ENCODE peak calls at places on chromosomes 3 and 15, in four cellular contexts. E, V, Z and T are unnamed samples.

GRCh38 chr3:96483781-96484180 is 330.6 kb upstream of the EPHA6 start:
- DNase-seq in E (no peak), V (no peak), Z (no peak), T (no peak)

GRCh38 chr15:29612701-29613100 is 209.6 kb downstream of the TJP1 start:
- DNase-seq in E (no peak), V (peak; percentile 41), Z (peak; percentile 28), T (no peak)

GRCh38 chr15:38068600-38068999 is 134.2 kb downstream of the TMCO5A start:
- DNase-seq in E (no peak), V (no peak), Z (no peak), T (no peak)

GRCh38 chr3:77150759-77151158 is 110.9 kb downstream of the ROBO2 start:
- DNase-seq in E (no peak), V (no peak), Z (no peak), T (no peak)

GRCh38 chr3:131075632-131076328 is 49.1 kb downstream of the NEK11 start:
- DNase-seq in E (no peak), V (no peak), Z (no peak), T (no peak)

GRCh38 chr15:97874139-97874538 is 86.4 kb upstream of the ARRDC4 start:
- DNase-seq in E (no peak), V (no peak), Z (no peak), T (no peak)

GRCh38 chr15:42344763-42345162 is 14.5 kb upstream of the CAPN3 start:
- DNase-seq in E (no peak), V (peak; percentile 83), Z (peak; percentile 5), T (no peak)

GRCh38 chr3:100366424-100366823 is 31.9 kb downstream of the NIT2 start:
- DNase-seq in E (no peak), V (no peak), Z (no peak), T (no peak)

GRCh38 chr15:31175484-31175883 is 74.0 kb upstream of the TRPM1 start:
- DNase-seq in E (no peak), V (no peak), Z (no peak), T (no peak)

GRCh38 chr3:101084404-101084803 is 91.2 kb upstream of the ABI3BP start:
- DNase-seq in E (no peak), V (no peak), Z (no peak), T (no peak)

GRCh38 chr3:61371123-61371522 is 119.9 kb upstream of the FHIT start:
- DNase-seq in E (no peak), V (no peak), Z (peak; percentile 15), T (no peak)

GRCh38 chr3:33364531-33365128 is 75.6 kb downstream of the UBP1 start:
- DNase-seq in E (no peak), V (peak; percentile 80), Z (no peak), T (no peak)

GRCh38 chr3:195732951-195733350 is 12.2 kb downstream of the MUC20 start:
- DNase-seq in E (no peak), V (peak; percentile 36), Z (no peak), T (no peak)

GRCh38 chr3:195729476-195729875 is 8.7 kb downstream of the MUC20 start:
- DNase-seq in E (no peak), V (no peak), Z (no peak), T (no peak)

GRCh38 chr3:195731356-195731960 is 10.7 kb downstream of the MUC20 start:
- DNase-seq in E (no peak), V (no peak), Z (no peak), T (no peak)

DNA sequence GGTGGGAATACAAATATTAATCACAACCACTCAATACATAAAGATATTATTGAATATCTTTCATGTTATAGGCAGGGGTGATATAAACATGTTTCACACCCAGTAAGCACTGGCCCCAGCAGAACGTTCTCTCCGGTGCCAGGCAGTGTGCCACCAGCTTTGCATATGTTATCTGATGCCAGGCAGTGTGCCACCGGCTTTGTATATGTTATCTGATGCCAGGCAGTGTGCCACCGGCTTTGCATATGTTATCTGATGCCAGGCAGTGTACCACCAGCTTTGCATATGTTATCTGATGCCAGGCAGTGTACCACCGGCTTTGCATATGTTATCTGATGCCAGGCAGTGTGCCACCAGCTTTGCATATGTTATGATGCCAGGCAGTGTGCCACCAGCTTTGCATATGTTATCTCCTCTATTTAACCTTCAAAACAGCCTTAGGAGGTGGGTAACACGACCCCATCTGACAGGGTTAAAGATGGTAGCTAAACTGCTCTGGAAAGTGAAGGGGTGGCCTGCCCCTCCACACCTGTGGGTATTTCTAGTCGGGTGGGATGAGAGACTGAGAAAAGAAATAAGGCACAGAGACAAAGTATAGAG is 6.9 kb downstream of the MUC20 start:
- DNase-seq in E (no peak), V (no peak), Z (no peak), T (no peak)
- H3K27ac ChIP-seq in E (no peak overlapping the region), V (no peak overlapping the region), Z (peak overlapping the region; percentile 16), T (no peak overlapping the region)

GRCh38 chr3:16084887-16085286 is 89.6 kb upstream of the GALNT15 start:
- DNase-seq in E (no peak), V (peak; percentile 70), Z (no peak), T (no peak)
- H3K27ac ChIP-seq in E (no peak overlapping the region), V (no peak overlapping the region), Z (no peak overlapping the region), T (peak overlapping the region; percentile 95)

GRCh38 chr15:32667321-32667720 is 25.8 kb downstream of the SCG5 start:
- DNase-seq in E (no peak), V (no peak), Z (no peak), T (no peak)

GRCh38 chr15:32671339-32672325 is 30.1 kb downstream of the SCG5 start:
- DNase-seq in E (no peak), V (no peak), Z (peak; percentile 29), T (peak; percentile 12)

GRCh38 chr15:32670624-32671022 is 29.1 kb downstream of the SCG5 start:
- DNase-seq in E (no peak), V (no peak), Z (no peak), T (no peak)

GRCh38 chr15:32668942-32669341 is 27.4 kb downstream of the SCG5 start:
- DNase-seq in E (no peak), V (no peak), Z (no peak), T (no peak)

DNA sequence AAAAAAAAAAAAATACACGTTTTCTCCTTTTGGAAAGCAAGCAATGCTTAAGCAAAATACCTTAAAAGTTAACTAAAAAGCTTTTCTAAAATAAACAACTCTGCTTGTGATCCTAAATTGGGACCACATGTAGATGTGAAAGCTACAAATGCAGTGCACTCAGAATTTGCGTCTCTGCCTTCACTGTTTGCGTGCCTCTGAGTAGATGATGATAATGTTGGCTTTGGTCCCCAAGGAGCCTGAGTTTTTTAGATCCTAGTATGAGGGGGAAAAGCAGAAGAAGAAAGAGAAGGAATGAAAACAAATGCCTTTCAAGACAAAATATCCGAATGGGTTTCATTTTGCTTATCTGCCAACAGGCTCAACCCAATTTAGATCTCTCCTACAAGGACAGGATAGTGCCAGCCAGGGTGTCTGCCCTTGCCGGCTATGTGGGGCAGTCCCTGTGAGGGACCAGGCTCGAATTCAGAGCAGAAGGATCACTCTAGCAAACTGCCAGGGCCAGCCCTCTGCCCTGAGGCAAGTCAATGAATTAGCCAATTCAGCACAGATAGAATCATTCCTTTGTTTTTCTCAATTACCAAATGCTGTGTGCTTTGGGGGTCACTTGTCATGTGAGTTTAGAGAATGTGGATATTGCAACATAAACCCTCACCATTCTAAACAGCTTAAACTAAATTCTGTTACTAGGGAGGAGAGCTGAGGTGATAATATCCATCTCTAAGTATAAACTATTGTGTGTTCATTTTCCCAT is 28.5 kb downstream of the SCG5 start:
- DNase-seq in E (no peak), V (peak; percentile 45), Z (peak; percentile 23), T (peak; percentile 69)
- H3K27ac ChIP-seq in E (no peak overlapping the region), V (peak overlapping the region; percentile 84), Z (peak overlapping the region; percentile 70), T (peak overlapping the region; percentile 82)

GRCh38 chr3:58585005-58585786 is 8.0 kb upstream of the FAM107A start:
- DNase-seq in E (peak; percentile 8), V (peak; percentile 58), Z (peak; percentile 83), T (peak; percentile 75)
- H3K27ac ChIP-seq in E (no peak overlapping the region), V (no peak overlapping the region), Z (peak overlapping the region; percentile 23), T (peak overlapping the region; percentile 77)

GRCh38 chr3:49343163-49343562 is 3.3 kb upstream of the USP4 start:
- DNase-seq in E (no peak), V (no peak), Z (no peak), T (no peak)

GRCh38 chr3:49351521-49352011 is 6.6 kb downstream of the GPX1 start:
- DNase-seq in E (no peak), V (peak; percentile 94), Z (peak; percentile 46), T (no peak)

GRCh38 chr3:49341996-49342395 is 2.1 kb upstream of the USP4 start:
- DNase-seq in E (no peak), V (no peak), Z (no peak), T (no peak)

GRCh38 chr3:49349617-49350114 is 8.5 kb downstream of the GPX1 start:
- DNase-seq in E (no peak), V (no peak), Z (peak; percentile 51), T (no peak)

GRCh38 chr3:49346797-49347251 is 7.0 kb upstream of the USP4 start:
- DNase-seq in E (no peak), V (peak; percentile 69), Z (no peak), T (no peak)
- H3K27ac ChIP-seq in E (no peak overlapping the region), V (no peak overlapping the region), Z (no peak overlapping the region), T (no peak overlapping the region)

GRCh38 chr3:37787027-37787868 is 74.4 kb upstream of the CTDSPL start:
- DNase-seq in E (no peak), V (no peak), Z (no peak), T (no peak)
- H3K27ac ChIP-seq in E (no peak overlapping the region), V (no peak overlapping the region), Z (no peak overlapping the region), T (no peak overlapping the region)

GRCh38 chr3:46383211-46383945 is 12.6 kb downstream of the CCR5 start:
- DNase-seq in E (no peak), V (no peak), Z (no peak), T (no peak)
- H3K27ac ChIP-seq in E (no peak overlapping the region), V (no peak overlapping the region), Z (no peak overlapping the region), T (no peak overlapping the region)

DNA sequence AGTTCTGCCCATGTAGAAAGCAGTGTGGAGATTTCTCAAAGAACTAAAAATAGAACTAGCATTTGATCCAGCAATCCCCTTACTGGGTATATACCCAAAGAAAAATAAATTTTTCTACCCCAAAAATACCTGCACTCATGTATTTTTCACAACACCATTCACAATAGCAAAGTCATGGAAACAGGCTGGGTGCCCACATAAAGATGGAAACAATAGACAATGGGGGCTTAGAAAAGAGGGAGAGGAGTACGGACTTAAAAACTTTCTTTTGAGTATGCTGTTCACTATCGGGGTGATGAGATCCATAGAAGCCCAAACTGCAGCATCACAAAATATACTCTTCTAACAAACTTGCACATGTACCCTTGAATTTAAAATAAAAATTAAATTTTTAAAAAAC is 345.1 kb upstream of the CCDC54 start:
- DNase-seq in E (no peak), V (no peak), Z (no peak), T (no peak)
- H3K27ac ChIP-seq in E (no peak overlapping the region), V (no peak overlapping the region), Z (no peak overlapping the region), T (peak overlapping the region; percentile 31)